ENCODE peak calls at places on chromosomes 5 and 9, in eight cellular contexts. C is IMR-90, O is Karpas-422, X is A549, V is uterus, Z is GM23248, H is cardiac muscle cell, B is transverse colon. M is an unnamed sample.

GRCh38 chr5:173454764-173455598 is 126.8 kb upstream of the STC2 start:
- DNase-seq in C (peak; percentile 100), H (peak; percentile 93), Z (peak; percentile 98), O (no peak), B (peak; percentile 12), V (peak; percentile 24), X (peak; percentile 93), M (no peak)

GRCh38 chr5:81209386-81209785 is 23.7 kb upstream of the CKMT2 start:
- DNase-seq in X (no peak), C (no peak), Z (no peak), O (no peak), H (no peak), V (no peak), B (no peak), M (no peak)

GRCh38 chr5:122874179-122874875 is 28.9 kb downstream of the SNX24 start:
- DNase-seq in H (peak; percentile 4), O (no peak), X (no peak), Z (no peak), C (peak; percentile 21), V (no peak), B (no peak), M (no peak)

GRCh38 chr9:98101868-98102273 is 17.2 kb downstream of the TRIM14 start:
- DNase-seq in B (peak; percentile 75), X (no peak), H (no peak), V (no peak), O (peak; percentile 88), C (peak; percentile 17), Z (no peak), M (peak; percentile 75)

GRCh38 chr9:136626740-136627642 is 35.7 kb upstream of the EGFL7 start:
- DNase-seq in O (no peak), V (no peak), H (no peak), C (no peak), X (no peak), B (peak; percentile 60), Z (peak; percentile 26), M (peak; percentile 71)

GRCh38 chr5:105954341-105954740 is 1716.4 kb downstream of the EFNA5 start:
- DNase-seq in Z (no peak), V (no peak), X (no peak), O (no peak), C (peak; percentile 67), H (no peak), B (no peak), M (no peak)

GRCh38 chr5:115497200-115497599 is 47.4 kb downstream of the FEM1C start:
- DNase-seq in H (no peak), B (no peak), V (no peak), X (no peak), O (no peak), C (no peak), Z (no peak), M (no peak)

GRCh38 chr5:1347571-1347970 is 2.7 kb upstream of the CLPTM1L start:
- DNase-seq in Z (no peak), C (no peak), B (no peak), X (no peak), V (no peak), H (no peak), O (no peak), M (no peak)

GRCh38 chr5:107524111-107524510 is 146.6 kb downstream of the EFNA5 start:
- DNase-seq in V (no peak), Z (no peak), B (no peak), H (no peak), C (no peak), X (no peak), O (no peak), M (no peak)

GRCh38 chr9:111514967-111515366 is 10.0 kb upstream of the ZNF483 start:
- DNase-seq in O (no peak), Z (no peak), V (no peak), B (no peak), H (no peak), C (no peak), X (no peak), M (no peak)

GRCh38 chr5:132500244-132500930 is 9.8 kb upstream of the IRF1 start:
- DNase-seq in C (no peak), H (no peak), X (no peak), O (no peak), V (no peak), Z (no peak), B (no peak), M (no peak)

GRCh38 chr9:8287501-8287900 is 487.9 kb upstream of the DMAC1 start:
- DNase-seq in O (no peak), Z (no peak), B (no peak), C (no peak), V (no peak), H (no peak), X (no peak), M (peak; percentile 93)

GRCh38 chr5:1671351-1671750 is 128.3 kb downstream of the MRPL36 start:
- DNase-seq in H (no peak), V (no peak), O (no peak), X (no peak), C (no peak), B (no peak), Z (no peak), M (no peak)

GRCh38 chr5:83107692-83108410 is 30.5 kb downstream of the XRCC4 start:
- DNase-seq in C (no peak), Z (peak; percentile 24), B (no peak), V (no peak), O (no peak), H (no peak), X (no peak), M (no peak)

GRCh38 chr9:77177894-77178794 is 810 bp downstream of the VPS13A start:
- DNase-seq in V (peak; percentile 32), C (peak; percentile 31), X (peak; percentile 32), Z (peak; percentile 65), H (peak; percentile 38), O (peak; percentile 86), B (peak; percentile 53), M (peak; percentile 68)

GRCh38 chr5:10452768-10453331 is 11.2 kb downstream of the ROPN1L start:
- DNase-seq in X (peak; percentile 91), V (peak; percentile 43), Z (peak; percentile 91), B (no peak), O (peak; percentile 87), H (peak; percentile 92), C (peak; percentile 95), M (peak; percentile 67)

GRCh38 chr9:125337282-125337681 is 75.7 kb downstream of the GAPVD1 start:
- DNase-seq in X (peak; percentile 18), C (no peak), H (peak; percentile 23), O (no peak), Z (no peak), V (no peak), B (no peak), M (no peak)

GRCh38 chr5:177366528-177367322 is 9.0 kb downstream of the RGS14 start:
- DNase-seq in B (peak; percentile 88), H (peak; percentile 92), Z (peak; percentile 92), V (peak; percentile 96), C (peak; percentile 68), O (peak; percentile 73), X (no peak), M (peak; percentile 87)

GRCh38 chr5:59661939-59662615 is 231.4 kb downstream of the PDE4D start:
- DNase-seq in B (no peak), Z (no peak), H (peak; percentile 39), O (no peak), X (no peak), C (no peak), V (no peak), M (peak; percentile 54)

GRCh38 chr9:88090151-88090581 is 48.1 kb downstream of the SPATA31C2 start:
- DNase-seq in B (no peak), V (peak; percentile 36), Z (no peak), C (peak; percentile 63), H (peak; percentile 92), X (no peak), O (no peak), M (no peak)

GRCh38 chr9:133727876-133728441 is 10.2 kb downstream of the SARDH start:
- DNase-seq in Z (no peak), B (no peak), X (no peak), C (no peak), H (no peak), O (no peak), V (no peak), M (no peak)

GRCh38 chr9:77897292-77897691 is 134.3 kb downstream of the GNAQ start:
- DNase-seq in X (peak; percentile 33), V (no peak), O (peak; percentile 47), C (peak; percentile 15), B (no peak), Z (peak; percentile 7), H (peak; percentile 34), M (no peak)

GRCh38 chr9:89884356-89885083 is 279.7 kb downstream of the GADD45G start:
- DNase-seq in V (no peak), H (no peak), O (no peak), X (no peak), B (no peak), C (no peak), Z (no peak), M (no peak)

DNA sequence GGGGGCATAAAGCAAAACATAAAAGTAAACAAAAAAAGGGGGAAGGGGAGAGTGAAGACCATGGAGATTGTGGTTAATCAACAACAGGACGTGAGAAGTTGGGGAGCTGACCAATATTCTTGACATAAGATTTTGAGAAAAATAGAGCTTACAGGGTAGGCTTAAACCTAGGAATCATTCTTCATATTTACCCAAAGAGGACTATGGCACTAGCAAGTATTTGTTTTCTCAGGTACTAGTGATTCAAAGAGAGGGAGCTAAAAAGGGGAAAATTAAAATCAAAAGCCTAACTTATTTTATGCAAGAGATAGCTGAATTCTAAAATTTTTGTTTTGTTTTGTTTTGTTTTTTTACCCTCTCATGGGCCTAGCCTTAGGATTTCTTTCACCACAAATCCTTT is 427.5 kb downstream of the PIK3R1 start:
- DNase-seq in O (no peak), X (no peak), C (no peak), B (no peak), H (no peak), V (no peak), Z (no peak), M (no peak)
- H3K4me3 ChIP-seq in O (no peak overlapping the region), X (no peak overlapping the region), C (no peak overlapping the region), B (no peak overlapping the region), H (no peak overlapping the region), V (no peak overlapping the region), Z (no peak overlapping the region), M (no peak overlapping the region)

DNA sequence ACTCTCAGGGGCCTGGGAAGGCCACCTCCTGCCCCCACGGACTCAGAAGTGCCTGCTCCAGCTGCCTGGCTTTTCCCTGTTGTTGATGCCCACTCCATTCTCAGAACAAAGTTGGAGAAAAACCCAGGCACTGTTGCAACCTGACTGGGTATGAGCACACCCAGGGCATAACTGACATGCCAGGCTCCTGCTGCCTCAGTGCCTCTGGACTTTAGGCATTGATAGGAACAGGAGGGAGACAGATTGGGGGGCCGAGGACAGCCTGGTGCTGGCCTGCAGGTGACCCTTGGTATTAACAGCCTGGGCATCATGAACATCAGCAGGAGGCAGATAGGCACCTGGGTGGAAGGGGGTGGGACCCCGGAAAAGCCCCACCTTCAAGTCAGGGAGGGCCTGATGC is 685.9 kb upstream of the CDH10 start:
- DNase-seq in Z (no peak), V (no peak), X (no peak), O (no peak), B (no peak), C (no peak), H (no peak), M (no peak)
- H3K9me3 ChIP-seq in Z (no peaks in the 10 kb centered on the region), V (no peaks in the 10 kb centered on the region), X (no peaks in the 10 kb centered on the region), O (no peaks in the 10 kb centered on the region), B (no peaks in the 10 kb centered on the region), C (peaks cover 22% of the 10 kb centered on the region), H (no peaks in the 10 kb centered on the region), M (no peaks in the 10 kb centered on the region)

GRCh38 chr5:141877478-141878185 is 578 bp downstream of the PCDH1 start:
- DNase-seq in B (peak; percentile 48), Z (peak; percentile 38), H (no peak), C (no peak), X (peak; percentile 36), O (no peak), V (peak; percentile 13), M (peak; percentile 31)
- H3K4me1 ChIP-seq in B (peaks cover 60% of the 10 kb centered on the region), Z (peaks cover 7% of the 10 kb centered on the region), H (peaks cover 7% of the 10 kb centered on the region), C (peaks cover 8% of the 10 kb centered on the region), X (peaks cover 16% of the 10 kb centered on the region), O (peaks cover 14% of the 10 kb centered on the region), V (peaks cover 20% of the 10 kb centered on the region), M (peaks cover 2% of the 10 kb centered on the region)

GRCh38 chr9:83538172-83538889 is at the start of gene FRMD3:
- DNase-seq in X (peak; percentile 82), B (peak; percentile 75), C (peak; percentile 16), Z (peak; percentile 78), O (no peak), H (peak; percentile 78), V (peak; percentile 57), M (peak; percentile 68)
- H3K4me3 ChIP-seq in X (peak within 1 kb of the TSS; percentile 83), B (peak within 1 kb of the TSS; percentile 61), C (peak within 1 kb of the TSS; percentile 45), Z (peak within 1 kb of the TSS; percentile 67), O (no peak within 1 kb of the TSS), H (peak within 1 kb of the TSS; percentile 47), V (peak within 1 kb of the TSS; percentile 47), M (peak within 1 kb of the TSS; percentile 27)